ENCODE peak calls at places on chromosomes 16 and 17, in five cellular contexts. I is GM04504, G is Daoy, Z is lower lobe of right lung, S is M059J. Q is an unnamed sample.

GRCh38 chr17:55417411-55418268 is 4.0 kb downstream of the MMD start:
- DNase-seq in I (no peak), G (no peak), Z (no peak), S (no peak), Q (no peak)

GRCh38 chr17:17124341-17124740 is 81.8 kb downstream of the PLD6 start:
- DNase-seq in G (no peak), I (no peak), Z (no peak), S (no peak), Q (no peak)

GRCh38 chr16:66427451-66427860 is 361 bp downstream of the BEAN1 start:
- DNase-seq in Z (no peak), I (no peak), S (no peak), G (no peak), Q (no peak)

GRCh38 chr17:77606865-77607210 is 351.7 kb upstream of the TNRC6C start:
- DNase-seq in S (no peak), Z (no peak), I (no peak), G (no peak), Q (no peak)

GRCh38 chr17:39462644-39463375 is 1.5 kb downstream of the CDK12 start:
- DNase-seq in S (peak; percentile 7), Z (peak; percentile 52), G (no peak), I (no peak), Q (peak; percentile 17)

GRCh38 chr17:8141046-8141445 is 11.2 kb downstream of the PER1 start:
- DNase-seq in I (no peak), Z (peak; percentile 42), G (no peak), S (no peak), Q (no peak)

GRCh38 chr17:57396515-57396921 is 140.2 kb downstream of the MSI2 start:
- DNase-seq in S (no peak), I (no peak), G (no peak), Z (no peak), Q (no peak)

GRCh38 chr16:1002399-1003161 is 21.0 kb downstream of the SOX8 start:
- DNase-seq in G (peak; percentile 91), S (peak; percentile 98), Z (no peak), I (peak; percentile 37), Q (peak; percentile 69)

GRCh38 chr17:40956401-40957254 is 10.1 kb downstream of the KRT39 start:
- DNase-seq in Z (no peak), S (peak; percentile 72), I (peak; percentile 71), G (peak; percentile 82), Q (peak; percentile 99)

GRCh38 chr17:10457952-10458351 is 11.4 kb downstream of the MYH4 start:
- DNase-seq in I (no peak), G (no peak), S (no peak), Z (no peak), Q (no peak)